ENCODE peak calls at places on chromosomes 6 and 20, in nine cellular contexts. O, N, Z, J, U, R, C, W and S are unnamed samples.

GRCh38 chr6:44131880-44132279 is 4.5 kb downstream of the TMEM63B start:
- DNase-seq in O (no peak), N (no peak), Z (no peak), J (no peak), U (no peak), R (no peak), C (no peak), W (peak), S (no peak)

GRCh38 chr20:542777-543368 is 717 bp downstream of the CSNK2A1 start:
- DNase-seq in O (no peak), N (no peak), Z (no peak), J (no peak), U (no peak), R (no peak), C (peak), W (no peak), S (no peak)

GRCh38 chr20:1423625-1424106 is 30.8 kb upstream of the FKBP1A start:
- DNase-seq in O (no peak), N (peak), Z (no peak), J (no peak), U (no peak), R (no peak), C (peak), W (no peak), S (peak)

GRCh38 chr6:118748311-118749062 is 97.1 kb upstream of the CEP85L start:
- DNase-seq in O (no peak), N (peak), Z (peak), J (no peak), U (no peak), R (no peak), C (no peak), W (peak), S (no peak)

GRCh38 chr6:88815491-88815890 is 147.9 kb downstream of the RNGTT start:
- DNase-seq in O (no peak), N (no peak), Z (no peak), J (no peak), U (no peak), R (no peak), C (no peak), W (no peak), S (no peak)

GRCh38 chr6:157054531-157054979 is 268.8 kb downstream of the TMEM242 start:
- DNase-seq in O (no peak), N (no peak), Z (no peak), J (no peak), U (no peak), R (no peak), C (peak), W (no peak), S (no peak)

GRCh38 chr6:140566706-140567330 is 1192.4 kb upstream of the CITED2 start:
- DNase-seq in O (no peak), N (no peak), Z (peak), J (no peak), U (no peak), R (no peak), C (no peak), W (no peak), S (peak)

GRCh38 chr20:63102720-63103375 is 96.1 kb upstream of the BHLHE23 start:
- DNase-seq in O (peak), N (no peak), Z (no peak), J (no peak), U (peak), R (no peak), C (no peak), W (no peak), S (no peak)

GRCh38 chr6:101909376-101909775 is 515.9 kb downstream of the GRIK2 start:
- DNase-seq in O (no peak), N (no peak), Z (no peak), J (no peak), U (no peak), R (no peak), C (no peak), W (no peak), S (no peak)

GRCh38 chr6:35084041-35084491 is 57.1 kb downstream of the TCP11 start:
- DNase-seq in O (no peak), N (no peak), Z (no peak), J (no peak), U (no peak), R (no peak), C (no peak), W (no peak), S (no peak)

GRCh38 chr6:98833101-98834059 is 994 bp upstream of the POU3F2 start:
- DNase-seq in O (no peak), N (peak), Z (no peak), J (no peak), U (no peak), R (peak), C (no peak), W (peak), S (no peak)

GRCh38 chr6:105794263-105794662 is 291.9 kb upstream of the PRDM1 start:
- DNase-seq in O (no peak), N (no peak), Z (peak), J (no peak), U (no peak), R (no peak), C (peak), W (no peak), S (no peak)

GRCh38 chr20:45372646-45373352 is 5.3 kb downstream of the TP53TG5 start:
- DNase-seq in O (no peak), N (no peak), Z (no peak), J (no peak), U (no peak), R (no peak), C (no peak), W (no peak), S (no peak)

GRCh38 chr6:91569071-91569470 is 982.2 kb upstream of the MAP3K7 start:
- DNase-seq in O (no peak), N (no peak), Z (no peak), J (no peak), U (no peak), R (no peak), C (no peak), W (no peak), S (no peak)

GRCh38 chr6:108565893-108566292 is 5.2 kb downstream of the FOXO3 start:
- DNase-seq in O (no peak), N (no peak), Z (peak), J (peak), U (no peak), R (peak), C (peak), W (no peak), S (peak)

GRCh38 chr6:99148111-99148510 is 200.4 kb upstream of the FBXL4 start:
- DNase-seq in O (no peak), N (no peak), Z (no peak), J (no peak), U (no peak), R (no peak), C (no peak), W (no peak), S (no peak)

GRCh38 chr6:25172819-25173218 is 106.4 kb upstream of the CARMIL1 start:
- DNase-seq in O (no peak), N (no peak), Z (peak), J (peak), U (no peak), R (no peak), C (no peak), W (no peak), S (peak)

GRCh38 chr20:23622839-23623343 is 14.9 kb downstream of the CST3 start:
- DNase-seq in O (no peak), N (no peak), Z (peak), J (peak), U (no peak), R (no peak), C (no peak), W (no peak), S (peak)

GRCh38 chr20:56826971-56827645 is 198.0 kb downstream of the TFAP2C start:
- DNase-seq in O (no peak), N (no peak), Z (peak), J (peak), U (no peak), R (no peak), C (no peak), W (no peak), S (peak)

GRCh38 chr6:163719028-163719742 is 304.7 kb downstream of the QKI start:
- DNase-seq in O (no peak), N (no peak), Z (no peak), J (no peak), U (no peak), R (no peak), C (no peak), W (no peak), S (no peak)

GRCh38 chr6:109762166-109762565 is 71.1 kb downstream of the FIG4 start:
- DNase-seq in O (no peak), N (no peak), Z (no peak), J (no peak), U (no peak), R (no peak), C (no peak), W (no peak), S (no peak)

GRCh38 chr6:170032197-170032596 is 258.7 kb downstream of the DLL1 start:
- DNase-seq in O (no peak), N (no peak), Z (no peak), J (no peak), U (no peak), R (no peak), C (no peak), W (no peak), S (no peak)

GRCh38 chr20:49028684-49029083 is 17.4 kb upstream of the CSE1L start:
- DNase-seq in O (no peak), N (no peak), Z (no peak), J (peak), U (no peak), R (no peak), C (peak), W (no peak), S (no peak)

GRCh38 chr6:155398701-155399061 is 57.0 kb downstream of the NOX3 start:
- DNase-seq in O (no peak), N (no peak), Z (no peak), J (no peak), U (no peak), R (no peak), C (no peak), W (no peak), S (no peak)